ENCODE peak calls at places on chromosome X, in five cellular contexts. F, N, A, C and M are unnamed samples.

GRCh38 chrX:148618472-148619445 is 118.3 kb downstream of the AFF2 start:
- DNase-seq in F (no peak), N (no peak), A (no peak), C (no peak), M (no peak)

GRCh38 chrX:20067709-20068315 is 48.9 kb downstream of the MAP7D2 start:
- DNase-seq in F (no peak), N (peak), A (peak), C (peak), M (peak)

GRCh38 chrX:152418025-152418424 is 33.1 kb downstream of the GABRA3 start:
- DNase-seq in F (no peak), N (no peak), A (no peak), C (no peak), M (no peak)

GRCh38 chrX:44183329-44183728 is 160.1 kb downstream of the EFHC2 start:
- DNase-seq in F (no peak), N (no peak), A (no peak), C (no peak), M (no peak)

GRCh38 chrX:46653482-46653881 is 79.9 kb downstream of the CHST7 start:
- DNase-seq in F (peak), N (no peak), A (peak), C (no peak), M (no peak)

GRCh38 chrX:115226929-115227328 is 7.0 kb downstream of the LRCH2 start:
- DNase-seq in F (peak), N (peak), A (no peak), C (no peak), M (peak)

GRCh38 chrX:64792598-64793337 is 183.5 kb downstream of the ZC4H2 start:
- DNase-seq in F (no peak), N (no peak), A (no peak), C (no peak), M (no peak)

GRCh38 chrX:39627257-39627656 is 470.5 kb downstream of the BCOR start:
- DNase-seq in F (no peak), N (no peak), A (no peak), C (no peak), M (no peak)

GRCh38 chrX:8254386-8254785 is 83.3 kb upstream of the VCX2 start:
- DNase-seq in F (no peak), N (no peak), A (no peak), C (no peak), M (no peak)

GRCh38 chrX:104668550-104668949 is 102.6 kb downstream of the IL1RAPL2 start:
- DNase-seq in F (peak), N (peak), A (no peak), C (no peak), M (no peak)

GRCh38 chrX:39212456-39212855 is 411.2 kb downstream of the MID1IP1 start:
- DNase-seq in F (no peak), N (no peak), A (no peak), C (no peak), M (no peak)

GRCh38 chrX:47191331-47191730 is 2.3 kb upstream of the UBA1 start:
- DNase-seq in F (peak), N (peak), A (no peak), C (no peak), M (no peak)

GRCh38 chrX:108447303-108447702 is 7.7 kb downstream of the COL4A5 start:
- DNase-seq in F (no peak), N (peak), A (no peak), C (no peak), M (no peak)

GRCh38 chrX:9855536-9856320 is 69.5 kb downstream of the SHROOM2 start:
- DNase-seq in F (no peak), N (no peak), A (no peak), C (no peak), M (no peak)

GRCh38 chrX:111854778-111855490 is 21.0 kb upstream of the TRPC5OS start:
- DNase-seq in F (no peak), N (peak), A (no peak), C (no peak), M (no peak)

GRCh38 chrX:29687687-29688086 is 527.7 kb upstream of the MAGEB2 start:
- DNase-seq in F (no peak), N (peak), A (no peak), C (no peak), M (peak)

GRCh38 chrX:106903291-106903820 is at the start of gene RIPPLY1:
- DNase-seq in F (no peak), N (no peak), A (no peak), C (no peak), M (no peak)

GRCh38 chrX:94645727-94646126 is 971.7 kb downstream of the FAM133A start:
- DNase-seq in F (no peak), N (no peak), A (no peak), C (no peak), M (no peak)

GRCh38 chrX:74519870-74520269 is 94.6 kb downstream of the RLIM start:
- DNase-seq in F (no peak), N (no peak), A (no peak), C (no peak), M (no peak)

GRCh38 chrX:152895121-152895520 is 2.7 kb upstream of the ZNF185 start:
- DNase-seq in F (no peak), N (no peak), A (no peak), C (no peak), M (no peak)

GRCh38 chrX:93419642-93420041 is 253.7 kb downstream of the NAP1L3 start:
- DNase-seq in F (no peak), N (no peak), A (no peak), C (no peak), M (no peak)

GRCh38 chrX:136588060-136588459 is 56.0 kb downstream of the VGLL1 start:
- DNase-seq in F (no peak), N (no peak), A (no peak), C (no peak), M (no peak)

GRCh38 chrX:103170216-103170615 is 44.7 kb upstream of the BEX4 start:
- DNase-seq in F (no peak), N (peak), A (no peak), C (no peak), M (no peak)

GRCh38 chrX:86421771-86422170 is 273.5 kb downstream of the DACH2 start:
- DNase-seq in F (no peak), N (no peak), A (no peak), C (no peak), M (no peak)

GRCh38 chrX:47222776-47223350 is 4.4 kb downstream of the CDK16 start:
- DNase-seq in F (no peak), N (no peak), A (no peak), C (peak), M (no peak)

GRCh38 chrX:489805-490204 is 103.1 kb upstream of the PPP2R3B start:
- DNase-seq in F (no peak), N (no peak), A (no peak), C (no peak), M (no peak)

GRCh38 chrX:3576886-3577516 is 136.4 kb downstream of the PRKX start:
- DNase-seq in F (no peak), N (no peak), A (no peak), C (no peak), M (no peak)

GRCh38 chrX:54248309-54248708 is 65.3 kb upstream of the FAM120C start:
- DNase-seq in F (peak), N (peak), A (no peak), C (no peak), M (no peak)

GRCh38 chrX:106300239-106300638 is 132.1 kb downstream of the PWWP3B start:
- DNase-seq in F (no peak), N (peak), A (no peak), C (no peak), M (no peak)

GRCh38 chrX:106899276-106899675 is 3.9 kb downstream of the RIPPLY1 start:
- DNase-seq in F (no peak), N (no peak), A (no peak), C (no peak), M (no peak)

DNA sequence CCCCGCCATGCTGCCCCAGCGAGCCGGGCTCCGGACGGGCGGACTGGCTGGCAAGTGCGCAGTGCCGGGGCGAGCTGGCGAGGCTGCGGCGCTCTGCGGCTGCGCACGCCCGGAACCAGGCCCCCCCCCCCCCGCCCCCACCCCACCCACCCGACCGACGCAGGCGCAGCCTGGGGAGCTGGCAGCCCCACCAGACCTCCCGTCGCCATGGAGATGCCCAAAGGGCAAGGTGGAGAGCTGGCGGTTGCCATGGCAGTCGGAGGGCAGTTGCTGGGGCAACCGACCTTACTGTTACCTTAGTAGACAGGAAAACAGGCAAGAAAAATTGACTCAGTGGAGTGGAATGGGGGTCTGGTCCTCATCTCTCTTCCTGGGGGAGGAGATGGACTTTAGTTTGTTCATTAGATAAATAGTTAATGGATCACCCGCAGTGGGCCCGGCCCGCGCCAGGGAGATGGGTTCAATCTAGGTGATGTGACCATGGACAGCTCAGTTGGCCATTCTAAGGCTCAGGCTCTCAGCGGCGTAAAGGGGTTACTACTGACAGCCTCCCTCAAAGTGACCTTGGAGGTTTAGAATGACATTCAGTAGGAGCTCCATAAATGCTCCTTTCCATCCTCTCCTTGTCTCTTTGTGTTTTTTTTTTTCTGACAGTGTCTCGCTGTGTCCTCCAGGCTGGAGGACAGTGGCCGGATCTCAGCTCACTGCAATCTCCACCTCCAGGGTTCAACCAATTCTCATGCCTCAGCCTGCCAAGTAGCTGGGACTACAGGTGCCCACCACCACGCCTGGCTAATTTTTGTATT is at the start of gene PCSK1N:
- DNase-seq in F (no peak), N (peak), A (no peak), C (no peak), M (no peak)
- H3K27ac ChIP-seq in F (no peak), N (no peak), A (no peak), C (no peak), M (no peak)

GRCh38 chrX:131402124-131402811 is 113.2 kb upstream of the IGSF1 start:
- DNase-seq in F (no peak), N (no peak), A (no peak), C (no peak), M (no peak)

GRCh38 chrX:131399692-131400428 is 110.8 kb upstream of the IGSF1 start:
- DNase-seq in F (no peak), N (no peak), A (no peak), C (no peak), M (no peak)

DNA sequence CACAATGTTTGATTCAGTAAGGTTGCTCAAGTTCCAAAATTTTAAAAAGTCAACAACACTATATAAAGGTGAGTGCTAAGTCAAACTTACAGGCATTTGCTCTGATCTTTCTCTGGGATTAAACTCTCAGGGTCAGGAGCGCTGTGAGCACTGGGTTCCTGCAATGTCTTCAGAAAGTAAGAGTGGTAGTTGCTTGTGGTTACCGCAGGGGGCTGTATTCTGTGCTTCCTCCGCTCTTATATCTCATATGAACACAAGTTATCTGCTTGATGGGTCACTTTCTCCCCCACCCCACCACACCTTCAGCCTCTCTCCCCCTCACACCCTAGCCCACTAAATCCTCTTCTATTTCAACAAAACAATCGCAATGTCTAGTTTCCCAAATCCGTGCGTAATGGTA is 116.4 kb upstream of the IGSF1 start:
- DNase-seq in F (no peak), N (no peak), A (no peak), C (no peak), M (no peak)
- TF ChIP-seq CTCF in F (no peak), N (no peak), A (no peak), C (no peak), M (no peak)

DNA sequence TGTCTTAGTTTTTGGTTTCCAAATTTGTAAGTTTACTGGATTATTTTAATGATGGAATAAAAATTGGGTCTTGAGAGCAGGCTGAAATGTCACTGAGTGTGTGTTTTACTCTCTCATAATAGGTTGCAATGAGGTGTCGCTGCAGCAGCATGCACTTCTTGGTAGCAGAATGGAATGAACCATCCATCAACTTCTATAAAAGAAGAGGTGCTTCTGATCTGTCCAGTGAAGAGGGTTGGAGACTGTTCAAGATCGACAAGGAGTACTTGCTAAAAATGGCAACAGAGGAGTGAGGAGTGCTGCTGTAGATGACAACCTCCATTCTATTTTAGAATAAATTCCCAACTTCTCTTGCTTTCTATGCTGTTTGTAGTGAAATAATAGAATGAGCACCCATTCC is 2.6 kb downstream of the SAT1 start:
- DNase-seq in F (peak), N (no peak), A (no peak), C (no peak), M (no peak)
- H3K4me3 ChIP-seq in F (no peak), N (no peak), A (peak), C (no peak), M (no peak)

GRCh38 chrX:101550362-101550761 is at the start of gene ARMCX1:
- DNase-seq in F (peak), N (peak), A (peak), C (peak), M (peak)
- H3K27ac ChIP-seq in F (peak), N (peak), A (peak), C (peak), M (peak)

GRCh38 chrX:96684339-96685204 is at the start of gene DIAPH2:
- DNase-seq in F (peak), N (peak), A (peak), C (peak), M (peak)
- TF ChIP-seq CTCF in F (peak), N (no peak), A (peak), C (peak), M (peak)

GRCh38 chrX:149982310-149982709 is 44.0 kb upstream of the EOLA2 start:
- DNase-seq in F (peak), N (no peak), A (no peak), C (no peak), M (no peak)

GRCh38 chrX:149984411-149984810 is 46.1 kb upstream of the EOLA2 start:
- DNase-seq in F (no peak), N (no peak), A (no peak), C (no peak), M (no peak)

GRCh38 chrX:149979126-149979644 is 40.9 kb upstream of the EOLA2 start:
- DNase-seq in F (no peak), N (no peak), A (no peak), C (no peak), M (no peak)
- H3K4me3 ChIP-seq in F (no peak), N (no peak), A (no peak), C (no peak), M (no peak)

DNA sequence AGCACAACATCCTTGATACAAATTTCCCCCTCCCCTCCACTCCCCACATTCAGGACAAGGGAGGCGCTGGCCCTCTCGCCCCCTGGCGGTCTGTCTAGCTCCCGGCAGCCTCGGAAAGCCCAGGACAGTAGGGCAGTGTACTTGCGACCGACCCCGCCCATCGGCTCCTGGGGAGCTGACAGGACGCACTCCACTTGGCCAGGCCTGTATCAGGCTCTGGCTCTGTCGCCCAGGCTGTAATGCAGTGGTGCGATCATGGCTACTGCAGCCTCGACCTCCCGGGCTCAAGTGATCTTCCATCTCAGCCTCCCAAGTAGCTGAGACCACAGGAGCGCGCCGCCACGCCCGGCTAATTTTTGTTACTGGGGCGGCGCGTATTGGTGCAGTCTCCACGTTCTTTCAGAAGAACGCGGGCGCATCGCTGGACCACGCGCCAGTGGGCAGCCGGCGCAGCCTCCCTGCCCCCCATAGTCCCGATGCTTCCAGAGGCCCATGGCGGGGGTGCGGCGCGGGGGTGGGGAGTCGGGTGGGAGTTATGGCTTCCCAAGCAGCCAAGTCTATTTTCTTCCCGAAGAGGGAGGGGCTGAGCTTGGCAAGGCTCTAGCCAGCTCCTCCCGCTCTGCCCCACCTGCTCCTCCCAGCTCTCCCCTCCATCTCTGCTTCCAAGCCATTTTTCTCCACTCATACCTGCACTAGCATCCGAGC is 7.8 kb upstream of the AKAP14 start:
- DNase-seq in F (peak), N (no peak), A (peak), C (peak), M (peak)
- H3K27ac ChIP-seq in F (no peak), N (no peak), A (no peak), C (no peak), M (no peak)

GRCh38 chrX:11460347-11460746 is 167.1 kb downstream of the AMELX start:
- DNase-seq in F (no peak), N (no peak), A (no peak), C (no peak), M (no peak)
- TF ChIP-seq CTCF in F (peak), N (peak), A (no peak), C (no peak), M (peak)